ENCODE peak calls at places on chromosomes 2 and 18, in seven cellular contexts. One of them, this sample, is unnamed. For H3K9me3, the result is how much of the 10 kb centered on the place peaks cover.

GRCh38 chr18:45478889-45479288 is 136.4 kb upstream of the SLC14A2 start:
- DNase-seq in breast epithelium: no peak
- DNase-seq in effector memory CD4-positive, alpha-beta T cell: no peak
- DNase-seq in endodermal cell: no peak
- DNase-seq in right cardiac atrium: no peak
- DNase-seq in SJSA1: no peak
- DNase-seq in tibial artery: no peak
- DNase-seq in this sample: no peak

GRCh38 chr18:46250084-46250811 is 146.1 kb downstream of the HAUS1 start:
- DNase-seq in right cardiac atrium: no peak
- DNase-seq in tibial artery: no peak
- DNase-seq in effector memory CD4-positive, alpha-beta T cell: peak
- DNase-seq in breast epithelium: peak
- DNase-seq in endodermal cell: no peak
- DNase-seq in SJSA1: peak
- DNase-seq in this sample: peak

GRCh38 chr18:75244336-75244735 is 33.7 kb downstream of the TSHZ1 start:
- DNase-seq in right cardiac atrium: no peak
- DNase-seq in effector memory CD4-positive, alpha-beta T cell: no peak
- DNase-seq in SJSA1: no peak
- DNase-seq in tibial artery: no peak
- DNase-seq in endodermal cell: peak
- DNase-seq in breast epithelium: no peak
- DNase-seq in this sample: no peak

GRCh38 chr2:121502246-121502645 is 28.4 kb upstream of the RNU4ATAC start:
- DNase-seq in effector memory CD4-positive, alpha-beta T cell: no peak
- DNase-seq in right cardiac atrium: no peak
- DNase-seq in breast epithelium: no peak
- DNase-seq in endodermal cell: no peak
- DNase-seq in SJSA1: peak
- DNase-seq in tibial artery: no peak
- DNase-seq in this sample: no peak

GRCh38 chr2:100643906-100644501 is 81.2 kb downstream of the PDCL3 start:
- DNase-seq in breast epithelium: no peak
- DNase-seq in right cardiac atrium: no peak
- DNase-seq in tibial artery: no peak
- DNase-seq in SJSA1: no peak
- DNase-seq in endodermal cell: peak
- DNase-seq in effector memory CD4-positive, alpha-beta T cell: peak
- DNase-seq in this sample: no peak

GRCh38 chr2:101983486-101983885 is 8.3 kb upstream of the IL1R2 start:
- DNase-seq in tibial artery: no peak
- DNase-seq in SJSA1: peak
- DNase-seq in breast epithelium: no peak
- DNase-seq in endodermal cell: no peak
- DNase-seq in effector memory CD4-positive, alpha-beta T cell: no peak
- DNase-seq in right cardiac atrium: no peak
- DNase-seq in this sample: no peak

GRCh38 chr2:231245253-231246094 is 47.0 kb downstream of the ARMC9 start:
- DNase-seq in endodermal cell: no peak
- DNase-seq in right cardiac atrium: no peak
- DNase-seq in effector memory CD4-positive, alpha-beta T cell: no peak
- DNase-seq in breast epithelium: no peak
- DNase-seq in tibial artery: no peak
- DNase-seq in SJSA1: peak
- DNase-seq in this sample: no peak

GRCh38 chr18:50190236-50190635 is 4.7 kb downstream of the MYO5B start:
- DNase-seq in effector memory CD4-positive, alpha-beta T cell: no peak
- DNase-seq in breast epithelium: no peak
- DNase-seq in right cardiac atrium: no peak
- DNase-seq in tibial artery: no peak
- DNase-seq in endodermal cell: no peak
- DNase-seq in SJSA1: no peak
- DNase-seq in this sample: no peak

GRCh38 chr2:126600715-126601114 is 55.2 kb upstream of the GYPC start:
- DNase-seq in endodermal cell: no peak
- DNase-seq in effector memory CD4-positive, alpha-beta T cell: no peak
- DNase-seq in tibial artery: no peak
- DNase-seq in right cardiac atrium: no peak
- DNase-seq in breast epithelium: no peak
- DNase-seq in SJSA1: no peak
- DNase-seq in this sample: no peak

GRCh38 chr2:38115216-38116012 is 39.5 kb upstream of the CYP1B1 start:
- DNase-seq in right cardiac atrium: peak
- DNase-seq in tibial artery: peak
- DNase-seq in effector memory CD4-positive, alpha-beta T cell: peak
- DNase-seq in endodermal cell: peak
- DNase-seq in SJSA1: peak
- DNase-seq in breast epithelium: peak
- DNase-seq in this sample: peak

GRCh38 chr2:168611896-168612650 is 156.0 kb downstream of the CERS6 start:
- DNase-seq in endodermal cell: no peak
- DNase-seq in tibial artery: no peak
- DNase-seq in SJSA1: peak
- DNase-seq in breast epithelium: no peak
- DNase-seq in effector memory CD4-positive, alpha-beta T cell: no peak
- DNase-seq in right cardiac atrium: no peak
- DNase-seq in this sample: no peak

GRCh38 chr2:216637472-216637871 is 4.3 kb downstream of the IGFBP2 start:
- DNase-seq in breast epithelium: no peak
- DNase-seq in SJSA1: no peak
- DNase-seq in effector memory CD4-positive, alpha-beta T cell: no peak
- DNase-seq in tibial artery: no peak
- DNase-seq in right cardiac atrium: no peak
- DNase-seq in endodermal cell: no peak
- DNase-seq in this sample: no peak

GRCh38 chr18:54528942-54529376 is 62.1 kb upstream of the DYNAP start:
- DNase-seq in breast epithelium: no peak
- DNase-seq in tibial artery: no peak
- DNase-seq in effector memory CD4-positive, alpha-beta T cell: no peak
- DNase-seq in SJSA1: no peak
- DNase-seq in right cardiac atrium: no peak
- DNase-seq in endodermal cell: peak
- DNase-seq in this sample: no peak

GRCh38 chr2:120465989-120466703 is 120.2 kb downstream of the INHBB start:
- DNase-seq in endodermal cell: peak
- DNase-seq in breast epithelium: no peak
- DNase-seq in tibial artery: peak
- DNase-seq in effector memory CD4-positive, alpha-beta T cell: no peak
- DNase-seq in SJSA1: no peak
- DNase-seq in right cardiac atrium: no peak
- DNase-seq in this sample: no peak

GRCh38 chr2:28676153-28676835 is 75.3 kb upstream of the PPP1CB start:
- DNase-seq in SJSA1: no peak
- DNase-seq in effector memory CD4-positive, alpha-beta T cell: no peak
- DNase-seq in tibial artery: no peak
- DNase-seq in endodermal cell: no peak
- DNase-seq in right cardiac atrium: no peak
- DNase-seq in breast epithelium: no peak
- DNase-seq in this sample: no peak

GRCh38 chr2:172102159-172102857 is 392 bp downstream of the DLX2 start:
- DNase-seq in breast epithelium: no peak
- DNase-seq in right cardiac atrium: no peak
- DNase-seq in endodermal cell: peak
- DNase-seq in effector memory CD4-positive, alpha-beta T cell: no peak
- DNase-seq in tibial artery: no peak
- DNase-seq in SJSA1: peak
- DNase-seq in this sample: peak

GRCh38 chr18:10015941-10016819 is 102.4 kb downstream of the VAPA start:
- DNase-seq in breast epithelium: no peak
- DNase-seq in endodermal cell: peak
- DNase-seq in tibial artery: no peak
- DNase-seq in right cardiac atrium: no peak
- DNase-seq in effector memory CD4-positive, alpha-beta T cell: no peak
- DNase-seq in SJSA1: peak
- DNase-seq in this sample: no peak

GRCh38 chr2:170310876-170311502 is 133.0 kb downstream of the MYO3B start:
- DNase-seq in right cardiac atrium: no peak
- DNase-seq in effector memory CD4-positive, alpha-beta T cell: no peak
- DNase-seq in breast epithelium: no peak
- DNase-seq in tibial artery: no peak
- DNase-seq in SJSA1: no peak
- DNase-seq in endodermal cell: no peak
- DNase-seq in this sample: no peak

GRCh38 chr2:63436488-63436887 is 151.8 kb downstream of the WDPCP start:
- DNase-seq in effector memory CD4-positive, alpha-beta T cell: no peak
- DNase-seq in right cardiac atrium: no peak
- DNase-seq in breast epithelium: no peak
- DNase-seq in SJSA1: no peak
- DNase-seq in tibial artery: no peak
- DNase-seq in endodermal cell: no peak
- DNase-seq in this sample: no peak

GRCh38 chr18:34224423-34225217 is at the start of gene NOL4:
- DNase-seq in SJSA1: peak
- DNase-seq in tibial artery: peak
- DNase-seq in breast epithelium: peak
- DNase-seq in effector memory CD4-positive, alpha-beta T cell: no peak
- DNase-seq in right cardiac atrium: peak
- DNase-seq in endodermal cell: peak
- DNase-seq in this sample: no peak

GRCh38 chr2:72892506-72893173 is 5.4 kb downstream of the SPR start:
- DNase-seq in SJSA1: peak
- DNase-seq in tibial artery: peak
- DNase-seq in endodermal cell: peak
- DNase-seq in right cardiac atrium: peak
- DNase-seq in breast epithelium: no peak
- DNase-seq in effector memory CD4-positive, alpha-beta T cell: peak
- DNase-seq in this sample: no peak

DNA sequence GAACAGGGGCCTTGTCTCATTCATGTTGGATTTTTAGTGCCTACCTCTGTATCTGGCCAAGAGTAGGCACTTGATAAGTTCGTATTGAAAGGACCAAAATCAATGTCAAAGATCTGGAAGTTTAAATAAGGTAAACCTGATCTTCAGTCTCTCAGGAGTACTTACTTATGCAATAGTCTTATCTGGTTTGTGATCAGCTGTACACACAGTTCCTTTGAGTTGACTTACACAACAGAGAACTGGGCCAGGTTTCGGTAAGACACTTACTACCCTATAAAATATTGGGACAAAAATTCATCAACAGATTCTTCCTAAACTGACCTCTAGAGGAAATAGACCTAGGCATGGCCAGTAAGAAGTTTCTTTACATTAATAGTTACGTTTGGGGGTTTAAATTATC is 113.6 kb upstream of the NXPH2 start:
- DNase-seq in breast epithelium: no peak
- DNase-seq in SJSA1: no peak
- DNase-seq in right cardiac atrium: no peak
- DNase-seq in endodermal cell: no peak
- DNase-seq in effector memory CD4-positive, alpha-beta T cell: no peak
- DNase-seq in tibial artery: no peak
- DNase-seq in this sample: no peak
- H3K4me3 ChIP-seq in breast epithelium: no peak
- H3K4me3 ChIP-seq in SJSA1: no peak
- H3K4me3 ChIP-seq in right cardiac atrium: no peak
- H3K4me3 ChIP-seq in endodermal cell: no peak
- H3K4me3 ChIP-seq in effector memory CD4-positive, alpha-beta T cell: no peak
- H3K4me3 ChIP-seq in tibial artery: no peak
- H3K4me3 ChIP-seq in this sample: no peak

GRCh38 chr2:45028276-45028675 is 19.0 kb upstream of the SIX2 start:
- DNase-seq in tibial artery: no peak
- DNase-seq in effector memory CD4-positive, alpha-beta T cell: no peak
- DNase-seq in SJSA1: no peak
- DNase-seq in right cardiac atrium: no peak
- DNase-seq in endodermal cell: no peak
- DNase-seq in breast epithelium: no peak
- DNase-seq in this sample: no peak

GRCh38 chr2:45020439-45020838 is 11.2 kb upstream of the SIX2 start:
- DNase-seq in effector memory CD4-positive, alpha-beta T cell: no peak
- DNase-seq in tibial artery: no peak
- DNase-seq in breast epithelium: no peak
- DNase-seq in right cardiac atrium: no peak
- DNase-seq in endodermal cell: no peak
- DNase-seq in SJSA1: no peak
- DNase-seq in this sample: no peak

GRCh38 chr2:45029215-45029614 is 20.0 kb upstream of the SIX2 start:
- DNase-seq in endodermal cell: no peak
- DNase-seq in effector memory CD4-positive, alpha-beta T cell: no peak
- DNase-seq in tibial artery: no peak
- DNase-seq in breast epithelium: no peak
- DNase-seq in right cardiac atrium: no peak
- DNase-seq in SJSA1: no peak
- DNase-seq in this sample: no peak

GRCh38 chr2:45027051-45027450 is 17.8 kb upstream of the SIX2 start:
- DNase-seq in right cardiac atrium: no peak
- DNase-seq in SJSA1: no peak
- DNase-seq in breast epithelium: no peak
- DNase-seq in tibial artery: no peak
- DNase-seq in endodermal cell: peak
- DNase-seq in effector memory CD4-positive, alpha-beta T cell: no peak
- DNase-seq in this sample: no peak

DNA sequence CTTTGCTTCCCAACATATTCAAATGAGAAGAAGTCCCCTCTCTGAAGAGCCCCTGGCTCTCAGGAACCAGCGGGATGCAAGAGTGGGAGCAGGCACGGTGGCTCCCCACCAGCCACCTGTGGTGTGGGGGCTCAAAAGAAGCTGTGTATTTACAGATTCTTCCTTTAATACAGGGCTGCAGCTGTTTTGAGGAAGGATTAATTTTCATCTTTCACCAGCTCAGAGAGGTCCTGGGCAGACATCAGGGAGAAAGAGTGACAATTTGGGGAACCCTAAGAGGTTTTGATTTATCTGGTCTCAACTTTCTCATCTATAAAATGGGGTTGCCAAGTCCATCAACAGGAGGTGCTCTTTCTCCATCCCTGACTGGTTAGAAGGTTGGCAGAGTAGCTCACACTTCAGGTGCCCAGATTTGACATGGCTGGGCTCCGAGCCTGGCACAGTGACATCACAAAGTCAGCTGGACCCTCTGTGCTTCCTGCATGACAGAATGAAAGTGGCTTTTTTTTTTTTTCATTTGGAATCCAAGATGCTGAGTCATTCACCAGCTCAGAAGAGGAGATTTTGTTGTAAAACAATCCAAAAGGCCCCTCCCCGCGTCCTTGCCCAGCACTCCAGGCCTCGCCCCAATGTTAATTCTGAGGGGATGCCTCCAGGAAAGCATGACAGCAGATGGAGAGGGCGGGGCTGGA is 15.5 kb upstream of the SIX2 start:
- DNase-seq in SJSA1: peak
- DNase-seq in breast epithelium: no peak
- DNase-seq in effector memory CD4-positive, alpha-beta T cell: no peak
- DNase-seq in tibial artery: peak
- DNase-seq in right cardiac atrium: peak
- DNase-seq in endodermal cell: no peak
- DNase-seq in this sample: no peak
- H3K27ac ChIP-seq in SJSA1: peak
- H3K27ac ChIP-seq in breast epithelium: no peak
- H3K27ac ChIP-seq in effector memory CD4-positive, alpha-beta T cell: no peak
- H3K27ac ChIP-seq in tibial artery: peak
- H3K27ac ChIP-seq in right cardiac atrium: no peak
- H3K27ac ChIP-seq in endodermal cell: no peak
- H3K27ac ChIP-seq in this sample: no peak

GRCh38 chr18:4672152-4672551 is 217.0 kb upstream of the DLGAP1 start:
- DNase-seq in effector memory CD4-positive, alpha-beta T cell: no peak
- DNase-seq in endodermal cell: no peak
- DNase-seq in breast epithelium: no peak
- DNase-seq in right cardiac atrium: no peak
- DNase-seq in tibial artery: no peak
- DNase-seq in SJSA1: no peak
- DNase-seq in this sample: no peak
- H3K9me3 ChIP-seq in effector memory CD4-positive, alpha-beta T cell: under half
- H3K9me3 ChIP-seq in endodermal cell: under half
- H3K9me3 ChIP-seq in breast epithelium: under half
- H3K9me3 ChIP-seq in right cardiac atrium: under half
- H3K9me3 ChIP-seq in tibial artery: under half
- H3K9me3 ChIP-seq in SJSA1: under half
- H3K9me3 ChIP-seq in this sample: under half

GRCh38 chr2:236507393-236508085 is 62.1 kb upstream of the ACKR3 start:
- DNase-seq in endodermal cell: peak
- DNase-seq in effector memory CD4-positive, alpha-beta T cell: peak
- DNase-seq in SJSA1: no peak
- DNase-seq in breast epithelium: peak
- DNase-seq in tibial artery: no peak
- DNase-seq in right cardiac atrium: peak
- DNase-seq in this sample: peak
- H3K4me3 ChIP-seq in endodermal cell: peak
- H3K4me3 ChIP-seq in effector memory CD4-positive, alpha-beta T cell: peak
- H3K4me3 ChIP-seq in SJSA1: peak
- H3K4me3 ChIP-seq in breast epithelium: peak
- H3K4me3 ChIP-seq in tibial artery: peak
- H3K4me3 ChIP-seq in right cardiac atrium: peak
- H3K4me3 ChIP-seq in this sample: peak